ENCODE peak calls at places on chromosome 10, in ten cellular contexts. D is lower lobe of right lung; N is fibroblast of lung; J is skeletal muscle cell; T is CD4-positive, CD25-positive, alpha-beta regulatory T cell; W is left lung; O is MG63; I is upper lobe of right lung; S is heart right ventricle; V is HCT116. F is an unnamed sample.

GRCh38 chr10:3010819-3011422 is 56.4 kb upstream of the PFKP start:
- DNase-seq in D (no peak), N (peak; percentile 23), J (no peak), T (no peak), W (no peak), O (no peak), I (no peak), S (peak; percentile 9), V (no peak), F (no peak)

GRCh38 chr10:121975295-121976086 is 474 bp upstream of the NSMCE4A start:
- DNase-seq in D (no peak), N (no peak), J (no peak), T (no peak), W (no peak), O (no peak), I (no peak), S (no peak), V (no peak), F (no peak)

GRCh38 chr10:60425392-60426110 is 35.9 kb upstream of the ANK3 start:
- DNase-seq in D (no peak), N (peak; percentile 93), J (peak; percentile 77), T (no peak), W (no peak), O (peak; percentile 9), I (no peak), S (no peak), V (no peak), F (no peak)

GRCh38 chr10:76942556-76943416 is 694.8 kb downstream of the KCNMA1 start:
- DNase-seq in D (no peak), N (no peak), J (no peak), T (no peak), W (no peak), O (no peak), I (no peak), S (no peak), V (no peak), F (no peak)

GRCh38 chr10:58319599-58319998 is 15.2 kb upstream of the UBE2D1 start:
- DNase-seq in D (no peak), N (no peak), J (no peak), T (no peak), W (no peak), O (no peak), I (no peak), S (no peak), V (no peak), F (no peak)

GRCh38 chr10:99676895-99677294 is 17.6 kb downstream of the ENTPD7 start:
- DNase-seq in D (no peak), N (peak; percentile 71), J (no peak), T (no peak), W (no peak), O (no peak), I (no peak), S (no peak), V (no peak), F (no peak)

GRCh38 chr10:27242951-27243551 is 2.5 kb upstream of the ACBD5 start:
- DNase-seq in D (no peak), N (peak; percentile 82), J (no peak), T (peak; percentile 92), W (no peak), O (peak; percentile 67), I (no peak), S (peak; percentile 76), V (peak; percentile 65), F (peak; percentile 82)

GRCh38 chr10:36492590-36493510 is 632.5 kb upstream of the ANKRD30A start:
- DNase-seq in D (no peak), N (peak; percentile 72), J (no peak), T (no peak), W (no peak), O (peak; percentile 74), I (no peak), S (no peak), V (no peak), F (no peak)

GRCh38 chr10:55631071-55631654 is 729.9 kb downstream of the ZWINT start:
- DNase-seq in D (peak; percentile 54), N (peak; percentile 40), J (no peak), T (peak; percentile 21), W (peak; percentile 86), O (peak; percentile 58), I (peak; percentile 80), S (peak; percentile 32), V (no peak), F (no peak)

GRCh38 chr10:61096056-61096455 is 152.1 kb upstream of the RHOBTB1 start:
- DNase-seq in D (no peak), N (no peak), J (no peak), T (no peak), W (no peak), O (no peak), I (no peak), S (no peak), V (no peak), F (no peak)

GRCh38 chr10:113565364-113565763 is 12.5 kb downstream of the HABP2 start:
- DNase-seq in D (no peak), N (no peak), J (no peak), T (no peak), W (no peak), O (no peak), I (no peak), S (no peak), V (no peak), F (no peak)

GRCh38 chr10:120514035-120514620 is 57.1 kb downstream of the PLPP4 start:
- DNase-seq in D (no peak), N (peak; percentile 57), J (no peak), T (peak; percentile 21), W (no peak), O (peak; percentile 24), I (no peak), S (peak; percentile 13), V (no peak), F (no peak)

GRCh38 chr10:132129431-132129830 is 57.3 kb upstream of the DPYSL4 start:
- DNase-seq in D (peak; percentile 34), N (no peak), J (no peak), T (no peak), W (peak; percentile 65), O (no peak), I (no peak), S (no peak), V (no peak), F (no peak)

GRCh38 chr10:69629897-69630650 is at the start of gene FAM241B:
- DNase-seq in D (peak; percentile 85), N (peak; percentile 42), J (no peak), T (peak; percentile 83), W (peak; percentile 91), O (peak; percentile 67), I (peak; percentile 90), S (peak; percentile 38), V (peak; percentile 45), F (peak; percentile 73)

GRCh38 chr10:75397571-75397921 is 4.0 kb downstream of the ZNF503 start:
- DNase-seq in D (no peak), N (peak; percentile 23), J (no peak), T (no peak), W (no peak), O (no peak), I (no peak), S (no peak), V (no peak), F (no peak)

GRCh38 chr10:123270221-123270620 is 116.0 kb downstream of the BUB3 start:
- DNase-seq in D (no peak), N (peak; percentile 97), J (peak; percentile 39), T (no peak), W (no peak), O (peak; percentile 19), I (no peak), S (no peak), V (no peak), F (no peak)

DNA sequence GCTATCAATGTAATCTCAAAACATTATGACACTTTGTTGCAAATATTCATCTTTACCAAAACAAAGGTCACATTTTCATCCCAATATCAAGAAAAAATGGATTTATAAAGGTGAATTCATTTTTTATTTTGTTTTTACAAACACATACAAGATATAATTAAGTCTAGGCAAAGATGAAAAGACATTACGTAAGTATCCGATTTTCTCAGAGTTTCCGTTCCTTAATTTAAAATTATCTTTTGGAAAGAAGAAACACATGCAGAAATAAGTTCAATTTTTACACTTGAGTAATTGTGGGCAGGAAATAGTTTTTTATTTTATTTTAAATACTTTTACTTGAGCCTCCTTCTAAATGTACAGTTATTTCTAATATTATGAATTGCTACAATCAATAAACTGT is 24.6 kb downstream of the RTKN2 start:
- DNase-seq in D (no peak), N (no peak), J (no peak), T (no peak), W (no peak), O (no peak), I (no peak), S (no peak), V (no peak), F (no peak)
- H3K4me3 ChIP-seq in D (no peak overlapping the region), N (peak overlapping the region; percentile 29), J (peak overlapping the region; percentile 40), T (peak overlapping the region; percentile 74), W (peak overlapping the region; percentile 36), O (peak overlapping the region; percentile 29), I (peak overlapping the region; percentile 27), S (no peak overlapping the region), V (no peak overlapping the region), F (no peak overlapping the region)

GRCh38 chr10:71708301-71708703 is 11.3 kb downstream of the C10orf105 start:
- DNase-seq in D (peak; percentile 77), N (peak; percentile 19), J (no peak), T (peak; percentile 62), W (peak; percentile 92), O (peak; percentile 37), I (peak; percentile 81), S (peak; percentile 50), V (no peak), F (peak; percentile 53)
- H3K4me3 ChIP-seq in D (no peak overlapping the region), N (no peak overlapping the region), J (no peak overlapping the region), T (no peak overlapping the region), W (no peak overlapping the region), O (no peak overlapping the region), I (no peak overlapping the region), S (no peak overlapping the region), V (no peak overlapping the region), F (no peak overlapping the region)

GRCh38 chr10:97974108-97974507 is 56.3 kb downstream of the CRTAC1 start:
- DNase-seq in D (no peak), N (no peak), J (no peak), T (peak; percentile 6), W (no peak), O (no peak), I (no peak), S (no peak), V (no peak), F (no peak)
- H3K4me3 ChIP-seq in D (no peak overlapping the region), N (no peak overlapping the region), J (no peak overlapping the region), T (no peak overlapping the region), W (no peak overlapping the region), O (no peak overlapping the region), I (no peak overlapping the region), S (no peak overlapping the region), V (no peak overlapping the region), F (no peak overlapping the region)

DNA sequence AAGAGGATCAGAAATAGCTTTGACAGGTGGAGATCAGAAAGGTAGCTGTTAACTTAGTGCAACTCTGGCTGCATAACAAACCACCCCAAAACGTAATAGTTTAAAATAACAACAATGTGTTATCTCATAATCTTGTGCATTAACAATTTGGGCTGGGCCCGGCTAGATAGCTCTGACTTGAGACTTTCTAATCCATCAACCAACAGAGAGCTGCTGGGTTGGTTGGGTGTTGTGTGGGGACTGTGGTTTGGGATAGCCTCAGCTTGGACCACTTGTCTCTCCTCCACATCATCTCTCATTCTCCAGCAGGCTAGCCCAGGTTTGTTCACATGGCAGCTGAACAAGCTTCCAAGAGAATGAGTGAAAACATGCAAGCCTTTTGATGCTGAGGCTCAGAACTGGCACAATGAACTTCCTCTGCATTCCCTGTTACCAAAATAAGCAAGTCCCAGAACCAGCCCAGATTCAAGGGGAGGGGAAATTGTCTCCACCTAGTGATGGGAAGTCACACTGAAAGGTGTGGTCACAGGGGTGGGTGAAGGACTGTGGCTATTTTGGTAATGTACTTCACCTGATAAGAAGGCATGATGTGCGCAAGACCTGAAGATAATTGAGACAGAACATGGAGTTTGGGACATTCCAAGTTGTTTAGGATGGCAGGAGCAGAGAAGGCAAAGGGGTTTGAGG is 20.4 kb upstream of the ASAH2 start:
- DNase-seq in D (no peak), N (no peak), J (no peak), T (no peak), W (no peak), O (no peak), I (no peak), S (no peak), V (no peak), F (no peak)
- H3K4me3 ChIP-seq in D (no peak overlapping the region), N (no peak overlapping the region), J (no peak overlapping the region), T (no peak overlapping the region), W (no peak overlapping the region), O (no peak overlapping the region), I (no peak overlapping the region), S (no peak overlapping the region), V (no peak overlapping the region), F (no peak overlapping the region)